ENCODE peak calls at places on chromosomes 11 and 22, in eight cellular contexts. One of them, this sample, is unnamed.
A peak's percentile ranks its signal among the peaks of the same experiment; 100 is the strongest.

GRCh38 chr11:119615003-119615878 is 113.8 kb downstream of the NECTIN1 start:
- DNase-seq in fibroblast of lung: peak; percentile 88
- DNase-seq in activated CD8-positive, alpha-beta T cell treated with anti-CD3 and anti-CD28 coated beads for 36 hours: no peak
- DNase-seq in CD8-positive, alpha-beta T cell: no peak
- DNase-seq in right atrium auricular region: no peak
- DNase-seq in tibial nerve: peak; percentile 28
- DNase-seq in H9: no peak
- DNase-seq in bronchial epithelial cell: peak; percentile 90
- DNase-seq in this sample: no peak

GRCh38 chr11:84261707-84262106 is 975.5 kb upstream of the CCDC90B start:
- DNase-seq in fibroblast of lung: no peak
- DNase-seq in activated CD8-positive, alpha-beta T cell treated with anti-CD3 and anti-CD28 coated beads for 36 hours: no peak
- DNase-seq in CD8-positive, alpha-beta T cell: no peak
- DNase-seq in right atrium auricular region: no peak
- DNase-seq in tibial nerve: no peak
- DNase-seq in H9: peak; percentile 36
- DNase-seq in bronchial epithelial cell: peak; percentile 6
- DNase-seq in this sample: peak; percentile 46

GRCh38 chr22:40204331-40205116 is 26.8 kb downstream of the TNRC6B start:
- DNase-seq in fibroblast of lung: peak; percentile 72
- DNase-seq in activated CD8-positive, alpha-beta T cell treated with anti-CD3 and anti-CD28 coated beads for 36 hours: no peak
- DNase-seq in CD8-positive, alpha-beta T cell: no peak
- DNase-seq in right atrium auricular region: no peak
- DNase-seq in tibial nerve: no peak
- DNase-seq in H9: no peak
- DNase-seq in bronchial epithelial cell: no peak
- DNase-seq in this sample: peak; percentile 87

GRCh38 chr11:83480251-83480650 is 194.1 kb upstream of the CCDC90B start:
- DNase-seq in fibroblast of lung: peak; percentile 1
- DNase-seq in activated CD8-positive, alpha-beta T cell treated with anti-CD3 and anti-CD28 coated beads for 36 hours: no peak
- DNase-seq in CD8-positive, alpha-beta T cell: no peak
- DNase-seq in right atrium auricular region: no peak
- DNase-seq in tibial nerve: no peak
- DNase-seq in H9: no peak
- DNase-seq in bronchial epithelial cell: no peak
- DNase-seq in this sample: no peak

GRCh38 chr11:61290905-61291690 is 4.0 kb downstream of the VWCE start:
- DNase-seq in fibroblast of lung: no peak
- DNase-seq in activated CD8-positive, alpha-beta T cell treated with anti-CD3 and anti-CD28 coated beads for 36 hours: peak; percentile 23
- DNase-seq in CD8-positive, alpha-beta T cell: no peak
- DNase-seq in right atrium auricular region: no peak
- DNase-seq in tibial nerve: no peak
- DNase-seq in H9: peak; percentile 54
- DNase-seq in bronchial epithelial cell: no peak
- DNase-seq in this sample: no peak

GRCh38 chr11:19819148-19819547 is 106.5 kb downstream of the NAV2 start:
- DNase-seq in fibroblast of lung: no peak
- DNase-seq in activated CD8-positive, alpha-beta T cell treated with anti-CD3 and anti-CD28 coated beads for 36 hours: no peak
- DNase-seq in CD8-positive, alpha-beta T cell: no peak
- DNase-seq in right atrium auricular region: no peak
- DNase-seq in tibial nerve: no peak
- DNase-seq in H9: no peak
- DNase-seq in bronchial epithelial cell: no peak
- DNase-seq in this sample: no peak

GRCh38 chr11:16292167-16292859 is 64.0 kb downstream of the SOX6 start:
- DNase-seq in fibroblast of lung: no peak
- DNase-seq in activated CD8-positive, alpha-beta T cell treated with anti-CD3 and anti-CD28 coated beads for 36 hours: no peak
- DNase-seq in CD8-positive, alpha-beta T cell: no peak
- DNase-seq in right atrium auricular region: no peak
- DNase-seq in tibial nerve: no peak
- DNase-seq in H9: no peak
- DNase-seq in bronchial epithelial cell: no peak
- DNase-seq in this sample: no peak

GRCh38 chr11:95570845-95571244 is 218.7 kb downstream of the FAM76B start:
- DNase-seq in fibroblast of lung: no peak
- DNase-seq in activated CD8-positive, alpha-beta T cell treated with anti-CD3 and anti-CD28 coated beads for 36 hours: no peak
- DNase-seq in CD8-positive, alpha-beta T cell: no peak
- DNase-seq in right atrium auricular region: no peak
- DNase-seq in tibial nerve: no peak
- DNase-seq in H9: no peak
- DNase-seq in bronchial epithelial cell: no peak
- DNase-seq in this sample: no peak

GRCh38 chr11:2433106-2433925 is 11.0 kb downstream of the TRPM5 start:
- DNase-seq in fibroblast of lung: no peak
- DNase-seq in activated CD8-positive, alpha-beta T cell treated with anti-CD3 and anti-CD28 coated beads for 36 hours: no peak
- DNase-seq in CD8-positive, alpha-beta T cell: no peak
- DNase-seq in right atrium auricular region: no peak
- DNase-seq in tibial nerve: no peak
- DNase-seq in H9: no peak
- DNase-seq in bronchial epithelial cell: no peak
- DNase-seq in this sample: no peak

GRCh38 chr11:7570938-7571337 is 57.1 kb downstream of the PPFIBP2 start:
- DNase-seq in fibroblast of lung: no peak
- DNase-seq in activated CD8-positive, alpha-beta T cell treated with anti-CD3 and anti-CD28 coated beads for 36 hours: no peak
- DNase-seq in CD8-positive, alpha-beta T cell: no peak
- DNase-seq in right atrium auricular region: no peak
- DNase-seq in tibial nerve: no peak
- DNase-seq in H9: peak; percentile 38
- DNase-seq in bronchial epithelial cell: no peak
- DNase-seq in this sample: no peak

GRCh38 chr11:68358416-68358815 is 46.0 kb downstream of the LRP5 start:
- DNase-seq in fibroblast of lung: peak; percentile 36
- DNase-seq in activated CD8-positive, alpha-beta T cell treated with anti-CD3 and anti-CD28 coated beads for 36 hours: no peak
- DNase-seq in CD8-positive, alpha-beta T cell: no peak
- DNase-seq in right atrium auricular region: no peak
- DNase-seq in tibial nerve: no peak
- DNase-seq in H9: no peak
- DNase-seq in bronchial epithelial cell: no peak
- DNase-seq in this sample: no peak

GRCh38 chr11:126032374-126032773 is 30.3 kb downstream of the CDON start:
- DNase-seq in fibroblast of lung: no peak
- DNase-seq in activated CD8-positive, alpha-beta T cell treated with anti-CD3 and anti-CD28 coated beads for 36 hours: no peak
- DNase-seq in CD8-positive, alpha-beta T cell: no peak
- DNase-seq in right atrium auricular region: no peak
- DNase-seq in tibial nerve: no peak
- DNase-seq in H9: no peak
- DNase-seq in bronchial epithelial cell: no peak
- DNase-seq in this sample: no peak

GRCh38 chr11:126035718-126036117 is 26.9 kb downstream of the CDON start:
- DNase-seq in fibroblast of lung: no peak
- DNase-seq in activated CD8-positive, alpha-beta T cell treated with anti-CD3 and anti-CD28 coated beads for 36 hours: no peak
- DNase-seq in CD8-positive, alpha-beta T cell: no peak
- DNase-seq in right atrium auricular region: no peak
- DNase-seq in tibial nerve: no peak
- DNase-seq in H9: no peak
- DNase-seq in bronchial epithelial cell: no peak
- DNase-seq in this sample: no peak

GRCh38 chr11:126034880-126035279 is 27.8 kb downstream of the CDON start:
- DNase-seq in fibroblast of lung: peak; percentile 3
- DNase-seq in activated CD8-positive, alpha-beta T cell treated with anti-CD3 and anti-CD28 coated beads for 36 hours: no peak
- DNase-seq in CD8-positive, alpha-beta T cell: no peak
- DNase-seq in right atrium auricular region: no peak
- DNase-seq in tibial nerve: no peak
- DNase-seq in H9: no peak
- DNase-seq in bronchial epithelial cell: no peak
- DNase-seq in this sample: no peak

GRCh38 chr11:126029805-126030204 is 32.9 kb downstream of the CDON start:
- DNase-seq in fibroblast of lung: no peak
- DNase-seq in activated CD8-positive, alpha-beta T cell treated with anti-CD3 and anti-CD28 coated beads for 36 hours: no peak
- DNase-seq in CD8-positive, alpha-beta T cell: no peak
- DNase-seq in right atrium auricular region: no peak
- DNase-seq in tibial nerve: no peak
- DNase-seq in H9: no peak
- DNase-seq in bronchial epithelial cell: no peak
- DNase-seq in this sample: no peak

DNA sequence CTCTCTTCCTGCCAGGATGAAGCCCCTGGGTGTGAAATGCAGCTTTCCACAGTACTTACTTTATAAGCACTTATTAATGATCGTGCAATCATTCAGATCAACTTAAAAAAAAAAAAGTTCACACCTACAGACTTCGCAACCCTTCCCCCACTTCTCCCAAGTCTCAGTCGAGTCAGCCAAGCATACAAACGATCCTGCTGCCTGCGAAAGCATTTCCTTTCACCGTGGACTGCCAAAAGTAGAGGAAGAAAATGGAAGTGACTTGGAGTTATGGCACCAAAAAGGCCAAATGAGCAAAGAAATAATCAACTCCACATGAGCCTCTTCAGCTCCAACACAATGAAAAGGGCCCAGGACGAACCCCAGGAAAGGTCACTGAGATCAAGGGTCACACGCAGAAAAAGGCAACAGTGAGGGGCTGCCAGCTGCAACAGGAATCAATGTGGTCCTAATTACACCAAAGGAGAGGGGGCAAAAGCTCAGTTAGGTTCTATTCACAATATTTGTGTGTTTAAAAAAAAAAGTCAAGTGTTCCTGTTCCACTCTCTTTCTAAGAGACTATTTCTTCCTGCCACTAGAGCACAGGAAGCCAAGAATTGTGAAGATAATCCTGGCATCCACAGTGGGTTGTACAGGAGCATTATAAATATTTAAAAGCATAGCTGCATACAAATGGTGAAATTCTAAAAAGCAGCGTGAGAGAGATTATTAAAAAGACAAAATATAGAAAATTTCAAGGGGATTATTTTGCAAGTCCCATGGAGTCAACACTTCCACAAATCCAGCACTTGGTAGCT is 28.4 kb downstream of the CDON start:
- DNase-seq in fibroblast of lung: no peak
- DNase-seq in activated CD8-positive, alpha-beta T cell treated with anti-CD3 and anti-CD28 coated beads for 36 hours: no peak
- DNase-seq in CD8-positive, alpha-beta T cell: no peak
- DNase-seq in right atrium auricular region: no peak
- DNase-seq in tibial nerve: no peak
- DNase-seq in H9: no peak
- DNase-seq in bronchial epithelial cell: no peak
- DNase-seq in this sample: no peak
- TF ChIP-seq CTCF in fibroblast of lung: no peak
- TF ChIP-seq CTCF in activated CD8-positive, alpha-beta T cell treated with anti-CD3 and anti-CD28 coated beads for 36 hours: no peak
- TF ChIP-seq CTCF in CD8-positive, alpha-beta T cell: no peak
- TF ChIP-seq CTCF in right atrium auricular region: no peak
- TF ChIP-seq CTCF in tibial nerve: no peak
- TF ChIP-seq CTCF in H9: no peak
- TF ChIP-seq CTCF in bronchial epithelial cell: no peak
- TF ChIP-seq CTCF in this sample: no peak

GRCh38 chr11:110613526-110613925 is 98.7 kb downstream of the ARHGAP20 start:
- DNase-seq in fibroblast of lung: no peak
- DNase-seq in activated CD8-positive, alpha-beta T cell treated with anti-CD3 and anti-CD28 coated beads for 36 hours: no peak
- DNase-seq in CD8-positive, alpha-beta T cell: no peak
- DNase-seq in right atrium auricular region: no peak
- DNase-seq in tibial nerve: no peak
- DNase-seq in H9: no peak
- DNase-seq in bronchial epithelial cell: no peak
- DNase-seq in this sample: no peak
- TF ChIP-seq CTCF in fibroblast of lung: no peak
- TF ChIP-seq CTCF in activated CD8-positive, alpha-beta T cell treated with anti-CD3 and anti-CD28 coated beads for 36 hours: no peak
- TF ChIP-seq CTCF in CD8-positive, alpha-beta T cell: no peak
- TF ChIP-seq CTCF in right atrium auricular region: no peak
- TF ChIP-seq CTCF in tibial nerve: no peak
- TF ChIP-seq CTCF in H9: no peak
- TF ChIP-seq CTCF in bronchial epithelial cell: no peak
- TF ChIP-seq CTCF in this sample: no peak

GRCh38 chr11:134685981-134686380 is 273.9 kb upstream of the B3GAT1 start:
- DNase-seq in fibroblast of lung: no peak
- DNase-seq in activated CD8-positive, alpha-beta T cell treated with anti-CD3 and anti-CD28 coated beads for 36 hours: no peak
- DNase-seq in CD8-positive, alpha-beta T cell: no peak
- DNase-seq in right atrium auricular region: no peak
- DNase-seq in tibial nerve: no peak
- DNase-seq in H9: no peak
- DNase-seq in bronchial epithelial cell: no peak
- DNase-seq in this sample: no peak
- TF ChIP-seq CTCF in fibroblast of lung: no peak
- TF ChIP-seq CTCF in activated CD8-positive, alpha-beta T cell treated with anti-CD3 and anti-CD28 coated beads for 36 hours: no peak
- TF ChIP-seq CTCF in CD8-positive, alpha-beta T cell: no peak
- TF ChIP-seq CTCF in right atrium auricular region: no peak
- TF ChIP-seq CTCF in tibial nerve: no peak
- TF ChIP-seq CTCF in H9: no peak
- TF ChIP-seq CTCF in bronchial epithelial cell: no peak
- TF ChIP-seq CTCF in this sample: no peak

GRCh38 chr22:22520667-22521602 is 865 bp upstream of the ZNF280A start:
- DNase-seq in fibroblast of lung: no peak
- DNase-seq in activated CD8-positive, alpha-beta T cell treated with anti-CD3 and anti-CD28 coated beads for 36 hours: no peak
- DNase-seq in CD8-positive, alpha-beta T cell: no peak
- DNase-seq in right atrium auricular region: no peak
- DNase-seq in tibial nerve: no peak
- DNase-seq in H9: no peak
- DNase-seq in bronchial epithelial cell: no peak
- DNase-seq in this sample: no peak

GRCh38 chr22:22519591-22519990 is 479 bp downstream of the ZNF280A start:
- DNase-seq in fibroblast of lung: no peak
- DNase-seq in activated CD8-positive, alpha-beta T cell treated with anti-CD3 and anti-CD28 coated beads for 36 hours: no peak
- DNase-seq in CD8-positive, alpha-beta T cell: no peak
- DNase-seq in right atrium auricular region: no peak
- DNase-seq in tibial nerve: no peak
- DNase-seq in H9: no peak
- DNase-seq in bronchial epithelial cell: no peak
- DNase-seq in this sample: no peak

GRCh38 chr22:22521631-22522030 is 1.6 kb upstream of the ZNF280A start:
- DNase-seq in fibroblast of lung: no peak
- DNase-seq in activated CD8-positive, alpha-beta T cell treated with anti-CD3 and anti-CD28 coated beads for 36 hours: no peak
- DNase-seq in CD8-positive, alpha-beta T cell: no peak
- DNase-seq in right atrium auricular region: no peak
- DNase-seq in tibial nerve: no peak
- DNase-seq in H9: no peak
- DNase-seq in bronchial epithelial cell: no peak
- DNase-seq in this sample: no peak

GRCh38 chr22:22516992-22517391 is 3.1 kb downstream of the ZNF280A start:
- DNase-seq in fibroblast of lung: no peak
- DNase-seq in activated CD8-positive, alpha-beta T cell treated with anti-CD3 and anti-CD28 coated beads for 36 hours: no peak
- DNase-seq in CD8-positive, alpha-beta T cell: no peak
- DNase-seq in right atrium auricular region: no peak
- DNase-seq in tibial nerve: no peak
- DNase-seq in H9: no peak
- DNase-seq in bronchial epithelial cell: no peak
- DNase-seq in this sample: no peak

GRCh38 chr22:22520020-22520656 is at the start of gene ZNF280A:
- DNase-seq in fibroblast of lung: no peak
- DNase-seq in activated CD8-positive, alpha-beta T cell treated with anti-CD3 and anti-CD28 coated beads for 36 hours: no peak
- DNase-seq in CD8-positive, alpha-beta T cell: no peak
- DNase-seq in right atrium auricular region: no peak
- DNase-seq in tibial nerve: peak; percentile 42
- DNase-seq in H9: peak; percentile 44
- DNase-seq in bronchial epithelial cell: no peak
- DNase-seq in this sample: no peak
- TF ChIP-seq CTCF in fibroblast of lung: no peak
- TF ChIP-seq CTCF in activated CD8-positive, alpha-beta T cell treated with anti-CD3 and anti-CD28 coated beads for 36 hours: no peak
- TF ChIP-seq CTCF in CD8-positive, alpha-beta T cell: no peak
- TF ChIP-seq CTCF in right atrium auricular region: no peak
- TF ChIP-seq CTCF in tibial nerve: no peak
- TF ChIP-seq CTCF in H9: no peak
- TF ChIP-seq CTCF in bronchial epithelial cell: no peak
- TF ChIP-seq CTCF in this sample: no peak

This sample was measured in BE2C.